ENCODE peak calls at places on chromosome 14, in four cellular contexts. H is fibroblast of lung, W is pancreas, F is K562. J is an unnamed sample.

GRCh38 chr14:77583657-77584056 is 32.8 kb downstream of the SPTLC2 start:
- DNase-seq in F (no peak), H (no peak), W (no peak), J (no peak)

GRCh38 chr14:74510211-74510931 is 16.8 kb downstream of the ISCA2 start:
- DNase-seq in H (peak), F (no peak), W (no peak), J (no peak)

GRCh38 chr14:96852823-96853422 is 55.7 kb downstream of the VRK1 start:
- DNase-seq in F (peak), W (no peak), H (peak), J (no peak)

GRCh38 chr14:90848944-90849731 is 32.9 kb upstream of the TTC7B start:
- DNase-seq in F (peak), H (peak), W (no peak), J (no peak)

GRCh38 chr14:62269204-62269603 is 507.0 kb downstream of the SNAPC1 start:
- DNase-seq in W (no peak), F (no peak), H (peak), J (no peak)

GRCh38 chr14:69214376-69214775 is 23.1 kb downstream of the EXD2 start:
- DNase-seq in H (peak), W (no peak), F (no peak), J (no peak)

GRCh38 chr14:51473808-51474207 is 177.9 kb upstream of the FRMD6 start:
- DNase-seq in H (peak), W (no peak), F (no peak), J (no peak)

GRCh38 chr14:32078794-32079663 is 1.9 kb downstream of the ARHGAP5 start:
- DNase-seq in F (peak), H (peak), W (no peak), J (no peak)

GRCh38 chr14:24315807-24316596 is 4.7 kb downstream of the LTB4R start:
- DNase-seq in F (peak), W (no peak), H (no peak), J (no peak)

GRCh38 chr14:22939684-22940083 is 10.5 kb upstream of the PRMT5 start:
- DNase-seq in W (no peak), H (peak), F (no peak), J (no peak)

GRCh38 chr14:90556050-90556477 is 159.2 kb downstream of the CALM1 start:
- DNase-seq in F (peak), H (no peak), W (no peak), J (peak)

GRCh38 chr14:61553730-61554641 is 141.3 kb upstream of the HIF1A start:
- DNase-seq in W (peak), F (no peak), H (peak), J (no peak)

GRCh38 chr14:90791481-90791880 is 24.7 kb downstream of the TTC7B start:
- DNase-seq in W (no peak), F (no peak), H (no peak), J (no peak)

GRCh38 chr14:100424504-100425453 is 101.6 kb downstream of the SLC25A47 start:
- DNase-seq in W (no peak), F (no peak), H (no peak), J (no peak)

GRCh38 chr14:67668559-67668958 is 5.9 kb downstream of the VTI1B start:
- DNase-seq in W (no peak), H (no peak), F (no peak), J (no peak)

GRCh38 chr14:67583711-67584644 is 16.1 kb downstream of the PIGH start:
- DNase-seq in F (peak), H (peak), W (no peak), J (no peak)

GRCh38 chr14:86882818-86883217 is 1110.2 kb downstream of the GALC start:
- DNase-seq in W (no peak), F (no peak), H (no peak), J (no peak)

GRCh38 chr14:74549588-74549987 is 56.0 kb downstream of the ISCA2 start:
- DNase-seq in F (no peak), H (no peak), W (no peak), J (no peak)

GRCh38 chr14:74578479-74578878 is 33.6 kb downstream of the LTBP2 start:
- DNase-seq in F (no peak), W (no peak), H (no peak), J (no peak)

GRCh38 chr14:37594238-37594915 is 672 bp downstream of the FOXA1 start:
- DNase-seq in F (peak), H (peak), W (peak), J (no peak)

GRCh38 chr14:50529288-50530179 is 2.8 kb downstream of the MAP4K5 start:
- DNase-seq in F (peak), H (peak), W (no peak), J (no peak)

GRCh38 chr14:92122351-92122677 is 545 bp downstream of the CPSF2 start:
- DNase-seq in H (peak), F (peak), W (peak), J (no peak)

GRCh38 chr14:104342435-104343293 is 204.3 kb downstream of the KIF26A start:
- DNase-seq in W (no peak), H (no peak), F (no peak), J (no peak)

GRCh38 chr14:69010632-69011031 is 31.5 kb upstream of the ACTN1 start:
- DNase-seq in W (no peak), H (no peak), F (no peak), J (no peak)

GRCh38 chr14:30482270-30482669 is 76.7 kb upstream of the G2E3 start:
- DNase-seq in W (no peak), F (no peak), H (no peak), J (no peak)

GRCh38 chr14:80787876-80788275 is 153.7 kb downstream of the CEP128 start:
- DNase-seq in F (no peak), H (no peak), W (no peak), J (no peak)

GRCh38 chr14:98923596-98923995 is 348.4 kb downstream of the BCL11B start:
- DNase-seq in W (no peak), H (no peak), F (no peak), J (no peak)

GRCh38 chr14:55000381-55000780 is 26.5 kb downstream of the WDHD1 start:
- DNase-seq in W (no peak), H (peak), F (no peak), J (no peak)

GRCh38 chr14:73943083-73943482 is 6.8 kb downstream of the FAM161B start:
- DNase-seq in W (no peak), H (peak), F (no peak), J (no peak)

GRCh38 chr14:81509838-81510452 is 23.7 kb downstream of the SEL1L start:
- DNase-seq in W (no peak), H (no peak), F (no peak), J (no peak)

GRCh38 chr14:80266930-80267329 is 55.6 kb upstream of the DIO2 start:
- DNase-seq in W (no peak), F (no peak), H (no peak), J (no peak)

GRCh38 chr14:101457936-101458535 is 103.3 kb upstream of the DIO3 start:
- DNase-seq in F (no peak), H (no peak), W (no peak), J (no peak)

GRCh38 chr14:104424406-104425072 is 155.0 kb upstream of the C14orf180 start:
- DNase-seq in F (no peak), W (no peak), H (no peak), J (no peak)

GRCh38 chr14:61700104-61700886 is 5.0 kb downstream of the HIF1A start:
- DNase-seq in H (no peak), F (no peak), W (no peak), J (no peak)

GRCh38 chr14:71538949-71539659 is 393.1 kb upstream of the RGS6 start:
- DNase-seq in F (no peak), H (no peak), W (no peak), J (no peak)

GRCh38 chr14:69652942-69653680 is 41.7 kb downstream of the SUSD6 start:
- DNase-seq in W (no peak), F (peak), H (peak), J (no peak)

DNA sequence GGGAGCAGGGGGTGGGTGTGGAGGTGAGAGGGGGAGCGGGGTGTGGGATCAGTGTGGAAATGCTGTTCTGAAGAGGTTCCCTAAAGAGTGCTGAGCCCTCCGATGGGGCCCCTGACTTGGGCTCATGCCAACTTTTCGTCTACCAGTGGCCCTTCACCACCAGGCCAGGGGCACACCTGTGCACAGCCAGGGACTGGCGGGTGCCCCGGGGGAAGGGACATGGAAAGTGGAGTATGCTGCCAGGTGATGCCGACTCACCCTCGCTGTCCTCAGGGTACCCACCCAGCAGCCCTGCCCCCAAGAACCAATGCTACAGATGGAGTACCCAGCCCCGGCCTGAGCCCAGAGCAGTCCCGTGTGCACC is 26.2 kb downstream of the AMN start:
- DNase-seq in W (no peak), H (no peak), F (no peak), J (no peak)
- H3K27ac ChIP-seq in W (no peak), H (peak), F (no peak), J (peak)

DNA sequence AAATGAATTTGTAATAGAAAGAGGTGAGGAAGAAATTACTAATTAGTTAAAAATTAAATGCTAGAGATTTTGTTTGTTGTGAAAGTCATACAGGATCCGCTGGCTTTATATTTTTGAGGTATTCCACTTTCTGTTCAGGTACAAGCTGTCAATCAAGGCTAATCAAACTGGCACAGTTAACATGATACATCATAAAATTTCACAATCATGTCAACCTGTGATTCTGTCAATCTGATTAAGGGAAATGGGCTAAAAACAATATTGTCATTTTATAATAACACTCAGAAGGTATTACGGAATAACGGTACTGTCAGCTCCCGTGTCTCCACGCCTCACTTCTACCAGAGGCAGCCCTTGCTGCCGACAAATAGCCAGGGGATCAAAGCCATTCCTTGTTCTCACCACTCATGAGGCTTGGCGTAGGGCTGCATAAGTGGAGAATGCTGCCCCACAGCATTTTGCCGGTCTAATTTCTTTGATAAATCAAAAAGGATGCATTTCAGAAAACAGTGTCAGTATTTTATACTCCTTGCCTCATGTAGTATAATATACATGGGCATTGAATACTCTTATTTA is 352.9 kb downstream of the NPAS3 start:
- DNase-seq in F (no peak), H (no peak), W (no peak), J (no peak)
- H3K27ac ChIP-seq in F (no peak), H (no peak), W (no peak), J (no peak)

GRCh38 chr14:21102472-21103164 is 1.8 kb downstream of the TMEM253 start:
- DNase-seq in F (peak), H (no peak), W (no peak), J (no peak)
- H3K27ac ChIP-seq in F (peak), H (no peak), W (no peak), J (no peak)

GRCh38 chr14:59850458-59850857 is 20.1 kb downstream of the RTN1 start:
- DNase-seq in F (no peak), W (no peak), H (no peak), J (no peak)

GRCh38 chr14:59848671-59849070 is 21.9 kb downstream of the RTN1 start:
- DNase-seq in F (no peak), H (no peak), W (no peak), J (no peak)

GRCh38 chr14:59849371-59850130 is 21.0 kb downstream of the RTN1 start:
- DNase-seq in F (no peak), W (no peak), H (no peak), J (no peak)

GRCh38 chr14:59847711-59848110 is 22.9 kb downstream of the RTN1 start:
- DNase-seq in W (no peak), F (no peak), H (no peak), J (no peak)

GRCh38 chr14:59852350-59852749 is 18.2 kb downstream of the RTN1 start:
- DNase-seq in W (no peak), H (no peak), F (no peak), J (no peak)
- H3K27ac ChIP-seq in W (no peak), H (no peak), F (no peak), J (no peak)

DNA sequence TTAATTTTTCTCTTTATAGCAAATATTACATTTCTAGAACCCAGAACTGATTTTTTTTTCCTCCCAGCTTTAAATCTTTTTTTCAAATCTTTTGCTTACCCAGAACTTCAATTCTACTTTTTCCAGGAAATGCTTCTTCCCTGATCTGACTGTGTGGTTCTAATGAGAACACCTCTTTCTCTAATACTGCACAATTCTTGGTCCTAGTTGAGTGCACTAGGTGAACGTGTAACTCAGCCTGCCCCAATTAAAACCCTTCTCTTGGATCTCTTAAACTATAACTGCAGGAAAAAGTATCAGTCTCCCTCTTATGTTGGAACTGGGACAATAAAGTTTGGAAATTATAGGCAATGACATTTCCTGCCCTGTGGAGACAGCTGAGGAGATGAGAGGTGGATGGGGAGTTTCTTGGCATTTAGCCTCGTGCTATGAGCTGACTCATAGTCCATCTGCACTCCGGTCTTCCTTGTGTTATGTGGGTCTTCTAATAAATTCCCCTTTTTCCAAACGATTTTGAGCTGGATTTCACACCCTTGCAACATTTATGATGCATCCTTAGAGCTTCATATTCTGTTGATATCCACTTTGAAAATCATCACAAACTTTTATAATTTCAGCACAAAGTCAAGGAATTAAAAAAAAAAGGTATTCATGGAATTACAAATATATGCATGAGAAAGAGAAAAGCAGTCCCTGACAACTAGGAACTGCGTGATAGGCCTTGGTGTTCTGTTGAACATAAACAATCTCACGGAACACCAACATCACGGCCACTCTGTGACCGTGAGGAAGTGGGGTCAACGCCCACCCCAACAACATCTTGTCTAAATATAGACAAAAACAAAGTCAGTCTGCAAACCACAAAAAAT is 52.4 kb downstream of the BRMS1L start:
- DNase-seq in H (peak), W (no peak), F (peak), J (no peak)
- H3K27ac ChIP-seq in H (peak), W (no peak), F (no peak), J (no peak)

GRCh38 chr14:89243765-89244164 is 173.3 kb downstream of the FOXN3 start:
- DNase-seq in H (no peak), W (no peak), F (no peak), J (no peak)
- H3K27ac ChIP-seq in H (no peak), W (no peak), F (no peak), J (no peak)